ENCODE peak calls at places on chromosome 7, in four cellular contexts. O is SK-N-SH, G is HepG2, R is HCT116. Q is an unnamed sample.

GRCh38 chr7:6160191-6160623 is 112.2 kb downstream of the CYTH3 start:
- DNase-seq in O (peak; percentile 96), R (no peak), G (no peak), Q (no peak)

GRCh38 chr7:155190608-155191536 is 106.8 kb upstream of the INSIG1 start:
- DNase-seq in O (peak; percentile 94), G (no peak), R (no peak), Q (no peak)

GRCh38 chr7:148670807-148671206 is 27.9 kb upstream of the CUL1 start:
- DNase-seq in O (no peak), G (no peak), R (no peak), Q (no peak)

GRCh38 chr7:81725496-81726117 is 44.2 kb downstream of the HGF start:
- DNase-seq in R (no peak), G (no peak), O (peak; percentile 15), Q (peak; percentile 47)

GRCh38 chr7:134468054-134468453 is 9.2 kb upstream of the AKR1B1 start:
- DNase-seq in R (no peak), G (no peak), O (no peak), Q (no peak)

GRCh38 chr7:99196536-99197288 is 11.2 kb downstream of the KPNA7 start:
- DNase-seq in R (no peak), G (no peak), O (no peak), Q (no peak)

GRCh38 chr7:80533287-80533686 is 21.4 kb upstream of the GNAT3 start:
- DNase-seq in O (no peak), R (no peak), G (no peak), Q (no peak)

GRCh38 chr7:55111007-55111406 is 92.2 kb downstream of the EGFR start:
- DNase-seq in O (no peak), R (no peak), G (no peak), Q (no peak)

GRCh38 chr7:127928852-127929251 is 102.4 kb downstream of the LRRC4 start:
- DNase-seq in G (no peak), R (no peak), O (no peak), Q (no peak)

GRCh38 chr7:37659971-37660370 is 23.6 kb upstream of the GPR141 start:
- DNase-seq in O (no peak), R (no peak), G (no peak), Q (no peak)

GRCh38 chr7:18087031-18087686 is 59.5 kb upstream of the PRPS1L1 start:
- DNase-seq in G (no peak), O (no peak), R (no peak), Q (no peak)

GRCh38 chr7:107953265-107953923 is 49.6 kb downstream of the LAMB1 start:
- DNase-seq in O (peak; percentile 49), R (no peak), G (no peak), Q (no peak)

GRCh38 chr7:28272461-28272877 is 91.9 kb upstream of the JAZF1 start:
- DNase-seq in O (peak; percentile 87), R (peak; percentile 24), G (no peak), Q (no peak)

GRCh38 chr7:152336754-152337368 is 98.9 kb downstream of the KMT2C start:
- DNase-seq in R (peak; percentile 39), O (peak; percentile 51), G (peak; percentile 53), Q (peak; percentile 47)

GRCh38 chr7:170551-171363 is 21.6 kb upstream of the FAM20C start:
- DNase-seq in G (no peak), O (no peak), R (no peak), Q (no peak)

GRCh38 chr7:75969182-75969581 is 25.2 kb downstream of the TMEM120A start:
- DNase-seq in R (no peak), G (no peak), O (peak; percentile 47), Q (no peak)

GRCh38 chr7:38311329-38311937 is 38.0 kb upstream of the TARP start:
- DNase-seq in O (peak; percentile 65), R (no peak), G (no peak), Q (no peak)

GRCh38 chr7:43119371-43120069 is 7.1 kb downstream of the HECW1 start:
- DNase-seq in G (no peak), O (no peak), R (no peak), Q (no peak)

GRCh38 chr7:33610918-33611317 is 294.4 kb upstream of the BMPER start:
- DNase-seq in O (no peak), G (no peak), R (no peak), Q (no peak)

GRCh38 chr7:116142374-116142773 is 68.0 kb upstream of the TES start:
- DNase-seq in R (no peak), O (no peak), G (no peak), Q (no peak)

GRCh38 chr7:91249506-91250233 is 14.6 kb upstream of the FZD1 start:
- DNase-seq in R (no peak), O (no peak), G (no peak), Q (no peak)

GRCh38 chr7:1320616-1321289 is 88.1 kb downstream of the UNCX start:
- DNase-seq in O (peak; percentile 35), R (no peak), G (no peak), Q (no peak)

GRCh38 chr7:93902777-93903423 is 3.5 kb upstream of the GNGT1 start:
- DNase-seq in G (peak; percentile 25), R (peak; percentile 32), O (peak; percentile 55), Q (no peak)

GRCh38 chr7:21617916-21618390 is 75.1 kb downstream of the DNAH11 start:
- DNase-seq in O (no peak), G (peak; percentile 79), R (no peak), Q (peak; percentile 47)

GRCh38 chr7:155357573-155358041 is 59.9 kb downstream of the INSIG1 start:
- DNase-seq in O (no peak), R (no peak), G (no peak), Q (no peak)

DNA sequence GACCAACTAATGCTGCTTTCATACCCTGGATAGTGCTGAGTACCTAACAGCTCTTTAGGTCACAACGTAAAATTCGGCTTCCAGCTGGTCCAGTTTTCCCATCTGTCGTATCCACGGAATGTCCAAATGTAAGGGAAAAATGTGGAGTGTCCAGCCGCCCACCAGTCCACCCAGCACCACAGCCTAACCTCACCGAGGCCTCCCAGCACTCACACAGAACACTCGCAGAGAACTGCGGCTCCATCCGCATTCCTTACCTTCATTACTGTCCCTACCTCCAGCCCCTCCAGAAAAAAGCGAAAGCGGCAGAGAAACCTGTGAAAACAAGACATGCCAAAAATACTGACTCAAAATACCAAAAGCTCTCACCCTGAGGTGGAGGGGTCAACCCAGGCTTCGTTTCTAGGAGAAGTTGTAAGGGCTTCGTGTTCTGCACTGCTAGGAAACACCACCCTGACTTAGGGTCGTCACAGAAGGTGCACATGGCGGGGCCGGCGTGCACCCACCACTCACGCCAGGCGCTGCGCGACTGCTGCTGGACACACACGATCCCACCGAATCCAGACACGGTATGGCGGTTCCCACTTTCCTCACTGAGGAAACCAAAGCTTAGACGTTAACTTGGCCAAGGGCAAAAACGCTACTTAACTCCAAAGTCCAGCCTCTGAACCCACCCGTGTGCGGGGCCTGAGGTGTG is 73.9 kb downstream of the AMZ1 start:
- DNase-seq in R (no peak), O (no peak), G (no peak), Q (no peak)
- H3K4me1 ChIP-seq in R (peaks cover 35% of the 10 kb centered on the region), O (peaks cover 13% of the 10 kb centered on the region), G (peaks cover 38% of the 10 kb centered on the region), Q (peaks cover 69% of the 10 kb centered on the region)

DNA sequence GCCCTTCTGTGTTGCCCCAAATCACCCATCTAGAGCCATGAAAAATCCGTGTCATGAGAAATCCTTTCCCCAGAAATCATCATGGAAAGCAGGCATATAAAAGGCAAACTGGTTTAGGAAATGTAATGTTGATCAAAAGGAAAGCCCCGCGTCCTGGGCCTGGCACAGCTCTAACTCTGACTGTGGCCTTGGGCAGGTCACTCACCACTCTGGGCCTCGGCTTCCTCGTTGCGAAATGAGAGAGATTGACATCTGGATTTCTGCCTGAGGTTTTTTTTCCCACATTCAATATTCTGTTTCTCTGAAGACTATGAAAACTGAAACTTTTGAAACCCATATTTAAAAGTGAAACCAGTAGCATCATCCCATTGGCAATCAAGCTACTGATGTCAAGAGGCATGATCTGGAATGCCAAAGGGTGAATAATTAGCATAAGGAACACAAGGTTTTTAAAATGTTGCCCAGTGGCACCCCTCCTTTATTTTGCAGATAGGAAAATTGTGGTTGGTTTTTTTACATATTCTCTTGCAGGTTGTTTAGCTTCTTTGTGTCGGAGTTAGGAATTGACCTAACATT is 369.7 kb upstream of the NPVF start:
- DNase-seq in G (peak; percentile 10), O (no peak), R (no peak), Q (no peak)
- TF ChIP-seq SIN3A in G (no peak), O (no peak), R (no peak), Q (no peak)

DNA sequence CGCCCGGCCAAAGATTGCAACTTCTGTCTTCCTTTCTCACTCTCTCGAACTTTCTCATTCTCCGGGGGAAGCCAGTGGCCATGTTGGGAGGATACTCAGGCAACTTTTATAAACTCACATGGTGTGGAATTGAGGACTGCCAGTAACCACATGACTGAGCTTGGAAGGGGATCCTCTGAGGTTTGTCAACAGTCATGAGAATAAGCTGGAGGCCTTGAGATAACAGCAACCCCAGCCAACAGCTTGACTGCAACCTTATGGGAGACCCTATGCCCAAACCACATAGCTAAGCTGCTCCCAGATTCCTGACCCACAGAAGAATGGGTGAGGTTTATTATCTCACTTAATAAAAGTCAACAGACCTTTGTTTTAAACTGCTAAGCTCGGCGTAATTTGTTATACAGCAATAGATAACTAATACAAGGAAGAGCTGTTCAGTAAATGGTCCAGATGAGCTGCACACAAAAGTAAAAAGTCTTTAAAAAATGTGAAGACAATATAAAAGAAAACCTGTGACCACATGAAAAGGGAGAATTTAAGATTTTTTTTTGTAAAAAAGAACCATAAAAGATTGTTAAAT is 9.6 kb downstream of the SYPL1 start:
- DNase-seq in O (no peak), R (no peak), G (no peak), Q (no peak)
- H3K4me1 ChIP-seq in O (no peaks in the 10 kb centered on the region), R (peaks cover 4% of the 10 kb centered on the region), G (peaks cover 11% of the 10 kb centered on the region), Q (peaks cover 5% of the 10 kb centered on the region)

DNA sequence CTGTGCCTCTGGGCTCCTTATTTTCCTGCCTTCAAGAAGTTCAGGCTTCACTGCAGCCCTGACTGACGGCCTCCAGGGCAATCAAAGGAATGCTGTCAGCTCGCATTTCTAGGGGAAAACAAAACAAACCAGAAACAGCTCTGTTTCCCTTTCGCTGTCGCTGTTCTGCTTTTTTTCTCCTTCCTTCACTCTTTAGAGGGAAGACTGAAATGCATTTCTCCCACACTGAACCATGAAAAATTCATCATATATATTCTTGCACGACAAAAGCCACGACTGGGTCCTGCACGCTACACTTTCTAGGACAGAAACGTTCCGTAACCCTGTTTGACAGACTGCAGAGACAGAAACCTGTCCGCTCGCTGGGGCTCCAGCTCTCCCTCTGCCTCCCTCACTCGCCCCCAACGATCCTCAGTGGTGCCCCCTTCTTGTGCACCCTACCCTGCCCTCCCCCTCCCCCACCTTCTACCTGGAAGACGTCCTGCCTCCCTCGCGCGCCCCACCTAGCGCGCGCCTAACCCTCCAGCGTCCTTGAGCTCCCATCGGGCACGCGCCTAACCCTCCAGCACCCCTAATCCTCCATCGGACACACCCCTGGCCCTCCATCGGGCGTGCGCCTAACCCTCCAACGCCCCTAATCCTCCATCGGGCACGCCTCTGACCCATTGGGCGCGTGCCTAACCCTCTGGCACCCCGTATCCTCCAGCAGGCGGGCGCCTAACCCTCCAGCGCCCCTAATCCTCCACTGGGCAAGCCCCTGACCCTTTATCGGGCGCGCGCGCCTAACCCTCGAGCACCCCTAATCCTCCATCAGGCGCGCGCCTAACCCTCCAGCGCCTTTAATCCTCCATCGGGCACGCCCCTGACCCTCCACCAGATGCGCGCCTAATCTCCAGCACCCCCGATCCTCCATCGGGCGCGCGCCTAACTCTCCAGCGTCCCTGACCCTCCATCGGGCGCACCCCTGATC is 37.1 kb downstream of the SVOPL start:
- DNase-seq in O (peak; percentile 42), G (no peak), R (no peak), Q (no peak)
- TF ChIP-seq SIN3A in O (no peak), G (no peak), R (no peak), Q (no peak)

GRCh38 chr7:111063166-111063565 is 27.8 kb upstream of the LRRN3 start:
- DNase-seq in G (no peak), O (no peak), R (no peak), Q (no peak)
- H3K4me1 ChIP-seq in G (no peaks in the 10 kb centered on the region), O (no peaks in the 10 kb centered on the region), R (no peaks in the 10 kb centered on the region), Q (no peaks in the 10 kb centered on the region)

GRCh38 chr7:119270644-119271043 is 1002.3 kb upstream of the KCND2 start:
- DNase-seq in R (no peak), O (no peak), G (no peak), Q (no peak)

GRCh38 chr7:119271147-119271779 is 1001.7 kb upstream of the KCND2 start:
- DNase-seq in O (no peak), G (no peak), R (no peak), Q (no peak)

GRCh38 chr7:119270045-119270464 is 1002.9 kb upstream of the KCND2 start:
- DNase-seq in O (peak; percentile 47), R (peak; percentile 56), G (peak; percentile 66), Q (peak; percentile 33)
- TF ChIP-seq SIN3A in O (no peak), R (no peak), G (no peak), Q (no peak)

Q was measured in Panc1.